ENCODE peak calls at places on chromosomes 11 and 22, in ten cellular contexts. O is astrocyte of the spinal cord, Q is AG09309, L is ovary, G is astrocyte, C is SK-N-SH, A is cardiac fibroblast, W is AG10803, S is endodermal cell, Y is fibroblast of pulmonary artery. F is an unnamed sample.

GRCh38 chr22:45469573-45470383 is 32.9 kb upstream of the FBLN1 start:
- DNase-seq in Q (peak), O (no peak), A (peak), G (no peak), C (no peak), Y (no peak), L (no peak), W (peak), S (no peak), F (peak)

GRCh38 chr22:44678980-44679647 is 22.9 kb upstream of the PRR5 start:
- DNase-seq in Y (no peak), L (no peak), W (no peak), O (no peak), S (no peak), C (no peak), G (no peak), Q (no peak), A (no peak), F (no peak)

GRCh38 chr11:125778728-125779127 is at the start of gene PATE2:
- DNase-seq in G (no peak), S (no peak), W (no peak), Q (no peak), C (no peak), L (no peak), Y (no peak), O (no peak), A (no peak), F (no peak)

GRCh38 chr11:75667831-75668507 is 869 bp downstream of the MAP6 start:
- DNase-seq in Q (no peak), A (peak), W (peak), S (peak), Y (peak), G (peak), O (peak), C (peak), L (peak), F (peak)

GRCh38 chr11:79080506-79080905 is 360.3 kb downstream of the TENM4 start:
- DNase-seq in O (no peak), S (no peak), A (no peak), L (no peak), C (no peak), Y (peak), W (peak), Q (no peak), G (no peak), F (peak)

GRCh38 chr22:29661355-29661754 is 57.9 kb downstream of the NF2 start:
- DNase-seq in O (peak), A (peak), C (no peak), Y (peak), Q (no peak), G (peak), W (peak), L (no peak), S (no peak), F (peak)

GRCh38 chr22:46969491-46969890 is 207.0 kb downstream of the TBC1D22A start:
- DNase-seq in W (no peak), L (no peak), A (no peak), S (no peak), O (no peak), G (no peak), Y (no peak), C (no peak), Q (no peak), F (no peak)

GRCh38 chr11:114774599-114775365 is 96.5 kb downstream of the NXPE2 start:
- DNase-seq in C (peak), L (no peak), W (peak), A (peak), O (peak), Q (no peak), G (peak), Y (peak), S (peak), F (no peak)

GRCh38 chr22:44668886-44669724 is 32.9 kb upstream of the PRR5 start:
- DNase-seq in A (no peak), S (peak), W (no peak), Y (no peak), O (no peak), Q (no peak), C (peak), L (no peak), G (no peak), F (no peak)

GRCh38 chr11:3188496-3189192 is 23.5 kb upstream of the OSBPL5 start:
- DNase-seq in S (peak), G (peak), A (no peak), Y (no peak), Q (no peak), L (no peak), C (no peak), W (no peak), O (no peak), F (no peak)

GRCh38 chr11:41316726-41317125 is 142.7 kb downstream of the LRRC4C start:
- DNase-seq in L (no peak), Y (no peak), W (no peak), A (no peak), G (peak), O (peak), S (no peak), Q (no peak), C (no peak), F (no peak)

GRCh38 chr11:120462825-120463224 is 48.7 kb upstream of the GRIK4 start:
- DNase-seq in G (no peak), S (no peak), Q (no peak), W (no peak), A (no peak), Y (no peak), O (no peak), L (no peak), C (no peak), F (no peak)

GRCh38 chr22:37314315-37315046 is 32.2 kb downstream of the CYTH4 start:
- DNase-seq in L (no peak), Q (no peak), O (no peak), Y (no peak), W (no peak), C (no peak), S (no peak), G (no peak), A (no peak), F (no peak)

GRCh38 chr22:23845661-23846469 is 7.1 kb upstream of the DERL3 start:
- DNase-seq in C (peak), L (no peak), W (no peak), O (no peak), A (no peak), G (no peak), Q (no peak), Y (no peak), S (no peak), F (peak)

GRCh38 chr11:134275534-134276395 is at the start of gene GLB1L3:
- DNase-seq in C (peak), W (peak), Y (no peak), S (peak), Q (no peak), L (no peak), A (peak), O (no peak), G (no peak), F (peak)

GRCh38 chr22:33996824-33997223 is 76.5 kb upstream of the LARGE1 start:
- DNase-seq in L (no peak), C (no peak), A (no peak), G (no peak), W (no peak), Q (no peak), Y (no peak), O (no peak), S (no peak), F (no peak)

GRCh38 chr11:24145411-24145810 is 351.4 kb upstream of the LUZP2 start:
- DNase-seq in A (peak), Y (no peak), C (no peak), Q (no peak), O (no peak), S (no peak), W (peak), G (no peak), L (no peak), F (no peak)

GRCh38 chr11:66996609-66997273 is 21.6 kb downstream of the C11orf86 start:
- DNase-seq in Y (peak), C (no peak), G (peak), O (no peak), S (no peak), Q (peak), L (no peak), A (peak), W (peak), F (peak)

GRCh38 chr11:57562596-57562995 is 4.9 kb downstream of the UBE2L6 start:
- DNase-seq in Q (no peak), L (no peak), G (no peak), Y (no peak), A (no peak), C (no peak), S (peak), O (no peak), W (no peak), F (no peak)

DNA sequence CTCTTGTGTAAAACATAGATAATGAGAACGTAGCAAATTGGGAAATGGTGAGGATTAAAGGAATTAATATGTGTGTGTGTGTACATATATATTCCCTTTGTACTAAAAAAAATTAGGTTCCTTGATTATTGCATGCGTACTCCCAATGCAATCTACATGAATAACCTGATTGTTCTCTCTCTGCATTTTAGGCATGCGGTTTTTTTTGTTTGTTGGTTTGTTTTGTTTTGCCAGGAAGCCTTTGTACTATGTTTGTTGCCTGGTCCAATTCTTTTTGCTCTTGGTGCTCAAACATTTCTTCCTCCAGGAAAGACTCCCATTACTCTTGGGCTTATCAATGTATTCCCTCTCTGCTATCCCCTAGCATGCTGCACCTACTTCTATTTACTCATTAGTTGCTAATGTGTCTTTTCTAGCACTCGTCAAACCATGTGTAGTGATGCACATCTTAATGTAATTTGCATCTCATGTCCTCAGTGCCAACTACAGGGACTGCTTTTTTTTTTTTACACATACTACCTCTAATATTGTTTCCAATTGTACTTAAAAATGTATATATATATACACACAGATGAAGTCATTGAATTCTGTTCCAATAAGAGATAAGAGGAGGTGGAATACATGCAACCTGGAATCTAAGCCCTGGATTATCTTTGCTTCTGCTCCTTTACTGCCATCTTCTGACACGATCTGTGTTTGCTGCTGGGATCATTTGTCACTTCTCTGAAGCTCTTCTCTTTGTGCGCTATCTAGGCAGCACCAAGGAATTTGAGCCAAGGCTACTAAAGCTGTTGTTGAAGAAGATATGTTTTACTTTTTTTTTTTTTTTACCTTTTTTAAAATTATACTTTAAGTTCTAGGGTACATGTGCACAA is 197.2 kb upstream of the ANO3 start:
- DNase-seq in S (peak), G (no peak), Q (no peak), C (peak), O (peak), A (peak), W (peak), L (no peak), Y (peak), F (peak)
- TF ChIP-seq CTCF in S (peak), G (no peak), Q (peak), C (peak), O (peak), A (peak), W (peak), L (no peak), Y (peak), F (peak)

GRCh38 chr11:15769203-15769602 is 587.1 kb downstream of the SOX6 start:
- DNase-seq in Q (no peak), S (no peak), L (no peak), C (no peak), W (no peak), A (no peak), G (no peak), Y (no peak), O (no peak), F (no peak)
- H3K4me3 ChIP-seq in Q (no peak), S (no peak), L (no peak), C (no peak), W (no peak), A (no peak), G (no peak), Y (no peak), O (no peak), F (no peak)

GRCh38 chr22:19442166-19442565 is 5.3 kb downstream of the C22orf39 start:
- DNase-seq in S (no peak), L (no peak), Q (no peak), W (no peak), O (no peak), Y (no peak), G (no peak), A (no peak), C (no peak), F (no peak)
- TF ChIP-seq CTCF in S (no peak), L (no peak), Q (no peak), W (no peak), O (no peak), Y (no peak), G (no peak), A (no peak), C (no peak), F (no peak)

GRCh38 chr11:12284321-12285050 is 92.9 kb upstream of the PARVA start:
- DNase-seq in W (peak), O (peak), L (no peak), A (peak), S (no peak), G (peak), C (peak), Q (peak), Y (peak), F (peak)

GRCh38 chr11:12286606-12287005 is 90.8 kb upstream of the PARVA start:
- DNase-seq in S (no peak), L (no peak), A (no peak), Q (no peak), C (no peak), G (no peak), Y (no peak), O (no peak), W (no peak), F (no peak)

GRCh38 chr11:12287009-12287373 is 90.4 kb upstream of the PARVA start:
- DNase-seq in Y (peak), A (peak), C (peak), S (peak), W (peak), L (peak), O (peak), G (peak), Q (peak), F (peak)

GRCh38 chr11:12285811-12286222 is 91.6 kb upstream of the PARVA start:
- DNase-seq in L (no peak), O (peak), S (no peak), C (peak), G (peak), A (peak), W (no peak), Q (no peak), Y (no peak), F (no peak)

GRCh38 chr11:12285106-12285505 is 92.3 kb upstream of the PARVA start:
- DNase-seq in C (no peak), S (no peak), Y (peak), W (peak), L (no peak), A (peak), Q (peak), G (peak), O (peak), F (peak)
- H3K4me3 ChIP-seq in C (peak), S (no peak), Y (no peak), W (peak), L (no peak), A (no peak), Q (no peak), G (no peak), O (no peak), F (peak)

DNA sequence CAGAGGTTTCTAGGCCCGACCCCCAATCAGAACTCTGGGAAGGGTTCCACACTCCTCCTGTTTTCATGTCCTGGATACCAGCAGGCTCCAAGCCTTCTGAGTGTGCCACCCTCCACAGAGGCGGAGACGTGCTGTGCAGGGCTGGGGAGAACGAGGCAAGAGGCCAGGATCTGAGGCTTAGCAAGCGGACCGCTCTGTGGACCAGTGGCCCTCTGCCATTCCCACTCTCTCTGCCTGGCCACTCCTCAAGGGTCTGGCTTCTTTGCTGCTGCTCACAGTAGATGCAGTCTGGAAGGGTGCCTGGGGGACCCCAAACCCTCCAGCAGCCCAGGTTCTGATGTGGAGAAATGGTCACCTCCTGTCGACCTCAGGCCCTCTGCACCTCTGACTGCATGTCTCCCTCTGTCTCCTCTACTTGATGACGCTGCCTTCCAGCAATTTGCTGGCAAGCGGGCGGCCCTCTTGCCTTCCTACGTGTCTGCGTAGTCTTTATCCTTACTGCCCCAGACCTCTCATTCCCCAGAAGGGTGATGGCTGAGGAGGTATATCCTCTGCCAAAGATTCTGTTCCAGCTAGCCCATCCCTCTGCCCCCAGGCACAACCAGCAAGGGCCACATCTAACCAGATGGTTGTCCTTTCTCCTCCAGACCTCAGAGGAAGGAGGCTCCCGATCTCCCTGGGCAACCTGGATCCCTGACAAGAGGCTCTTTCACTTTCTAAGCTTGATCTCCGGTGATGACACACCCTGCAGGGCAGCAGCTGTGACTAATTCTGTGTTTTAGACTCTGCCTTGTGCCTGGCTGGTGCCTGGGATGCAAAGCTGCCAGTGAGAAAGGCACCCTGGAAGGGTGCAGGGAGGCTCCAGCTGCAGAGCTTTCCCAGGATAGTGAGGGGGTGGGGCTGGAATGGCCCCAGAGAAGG is 87.3 kb downstream of the NAT10 start:
- DNase-seq in S (no peak), W (peak), G (peak), L (peak), Q (peak), C (peak), A (peak), O (peak), Y (peak), F (peak)
- TF ChIP-seq CTCF in S (no peak), W (no peak), G (no peak), L (no peak), Q (no peak), C (no peak), A (no peak), O (no peak), Y (no peak), F (no peak)

GRCh38 chr11:86150826-86151187 is 81.9 kb upstream of the PICALM start:
- DNase-seq in S (no peak), A (no peak), L (no peak), C (no peak), W (peak), Y (no peak), G (peak), O (peak), Q (no peak), F (peak)
- H3K4me3 ChIP-seq in S (no peak), A (no peak), L (no peak), C (no peak), W (no peak), Y (no peak), G (no peak), O (no peak), Q (no peak), F (no peak)

DNA sequence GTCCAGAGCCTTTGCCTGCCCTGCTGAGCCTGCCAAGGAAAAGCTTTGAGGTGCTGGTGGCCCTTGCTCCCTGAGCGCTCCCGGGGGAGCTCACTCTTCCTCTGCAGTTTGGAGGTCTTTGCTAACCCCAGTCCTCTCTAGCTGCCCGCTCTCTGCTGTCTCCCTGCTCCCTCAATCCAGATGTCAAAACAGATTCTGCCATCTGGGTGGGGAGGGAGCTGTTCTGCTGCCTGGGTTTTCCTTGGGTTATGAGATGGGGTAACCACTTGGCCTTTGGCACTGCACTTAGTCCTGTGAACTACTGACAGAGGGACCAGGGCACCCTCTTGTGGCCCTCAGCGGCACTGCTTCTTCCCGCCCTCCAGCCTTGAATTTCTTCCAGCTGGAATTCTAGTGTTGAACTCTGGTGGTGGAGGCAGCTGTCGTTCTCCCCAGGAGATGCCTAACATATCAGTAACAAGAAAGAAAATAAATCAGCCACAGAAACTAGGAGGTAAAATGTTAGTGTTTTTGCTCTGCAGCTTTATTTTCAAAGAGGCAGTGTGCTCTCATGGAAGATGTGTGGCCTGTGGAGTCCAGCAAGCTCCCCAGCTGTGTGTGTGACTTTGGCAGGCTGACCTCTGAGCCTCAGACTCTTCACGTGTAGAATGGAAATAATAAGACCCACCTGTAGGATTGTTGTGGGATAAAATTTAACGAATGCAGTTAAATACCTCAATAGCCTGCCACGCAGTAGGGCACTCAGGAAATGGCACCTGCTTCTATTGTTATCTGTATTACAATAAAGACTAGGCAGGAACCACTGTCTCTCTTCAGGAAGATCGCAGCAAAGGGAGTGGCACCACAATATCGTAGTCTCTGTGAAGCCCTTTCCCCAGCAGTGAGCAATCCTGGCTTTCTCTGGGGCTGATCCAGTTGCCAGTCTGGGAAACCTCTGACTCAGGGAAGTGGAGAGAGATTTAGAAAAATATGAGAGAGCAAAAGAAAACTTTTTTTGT is 23.4 kb downstream of the ARFGAP2 start:
- DNase-seq in C (peak), L (peak), G (peak), W (peak), O (peak), A (peak), Y (peak), Q (no peak), S (peak), F (peak)
- TF ChIP-seq CTCF in C (peak), L (peak), G (peak), W (peak), O (peak), A (peak), Y (peak), Q (peak), S (peak), F (peak)

GRCh38 chr11:65858354-65859133 is 564 bp upstream of the CFL1 start:
- DNase-seq in A (no peak), L (no peak), Q (no peak), W (no peak), S (no peak), Y (no peak), O (peak), C (no peak), G (no peak), F (no peak)
- H3K4me3 ChIP-seq in A (peak), L (peak), Q (peak), W (peak), S (peak), Y (peak), O (peak), C (peak), G (peak), F (peak)

DNA sequence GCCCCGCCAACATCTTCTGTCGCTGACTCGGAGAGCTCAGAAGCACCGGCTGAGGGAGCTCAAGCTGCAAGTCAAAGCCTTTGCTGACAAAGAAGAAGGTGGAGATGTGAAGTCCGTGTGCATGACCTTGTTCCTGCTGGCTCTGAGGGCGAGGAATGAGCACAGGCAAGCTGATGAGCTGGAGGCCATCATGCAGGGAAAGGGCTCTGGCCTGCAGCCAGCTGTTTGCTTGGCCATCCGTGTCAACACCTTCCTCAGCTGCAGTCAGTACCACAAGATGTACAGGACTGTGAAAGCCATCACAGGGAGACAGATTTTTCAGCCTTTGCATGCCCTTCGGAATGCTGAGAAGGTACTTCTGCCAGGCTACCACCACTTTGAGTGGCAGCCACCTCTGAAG is 6.7 kb downstream of the RAG1 start:
- DNase-seq in L (no peak), A (no peak), W (no peak), Q (no peak), O (no peak), C (no peak), S (no peak), G (no peak), Y (no peak), F (no peak)
- TF ChIP-seq CTCF in L (no peak), A (no peak), W (no peak), Q (no peak), O (no peak), C (no peak), S (no peak), G (no peak), Y (no peak), F (no peak)

GRCh38 chr11:65487467-65488272 is 11.2 kb upstream of the MALAT1 start:
- DNase-seq in C (peak), A (peak), L (peak), S (peak), G (peak), W (peak), Q (peak), Y (peak), O (peak), F (peak)
- H3K4me3 ChIP-seq in C (peak), A (peak), L (peak), S (peak), G (peak), W (peak), Q (no peak), Y (peak), O (peak), F (peak)